ENCODE peak calls at places on chromosome 2, in seven cellular contexts. One of them, this sample, is unnamed.

GRCh38 chr2:47086571-47086970 is 68.5 kb downstream of the STPG4 start:
- DNase-seq in AG20443: no peak
- DNase-seq in amygdala: no peak
- DNase-seq in stimulated activated naive CD8-positive, alpha-beta T cell treated with anti-CD3 and anti-CD28 coated beads, Interleukin-15, amount 100 ng/mL, for 72 hours: no peak
- DNase-seq in GM12892: no peak
- DNase-seq in T-helper 2 cell treated with Interferon-gamma antibody and Interleukin-4, amounts not matched to agents 5 μg/mL and 100 μg/mL, for 36 hours: no peak
- DNase-seq in NCI-H2171 treated with DMSO at 0.1 percent for 48 hours: no peak
- DNase-seq in this sample: no peak

GRCh38 chr2:229090231-229090630 is 180.9 kb downstream of the PID1 start:
- DNase-seq in T-helper 2 cell treated with Interferon-gamma antibody and Interleukin-4, amounts not matched to agents 5 μg/mL and 100 μg/mL, for 36 hours: no peak
- DNase-seq in stimulated activated naive CD8-positive, alpha-beta T cell treated with anti-CD3 and anti-CD28 coated beads, Interleukin-15, amount 100 ng/mL, for 72 hours: no peak
- DNase-seq in amygdala: no peak
- DNase-seq in GM12892: no peak
- DNase-seq in AG20443: no peak
- DNase-seq in NCI-H2171 treated with DMSO at 0.1 percent for 48 hours: no peak
- DNase-seq in this sample: no peak

GRCh38 chr2:100294162-100294497 is 28.2 kb downstream of the LONRF2 start:
- DNase-seq in GM12892: no peak
- DNase-seq in AG20443: no peak
- DNase-seq in NCI-H2171 treated with DMSO at 0.1 percent for 48 hours: no peak
- DNase-seq in stimulated activated naive CD8-positive, alpha-beta T cell treated with anti-CD3 and anti-CD28 coated beads, Interleukin-15, amount 100 ng/mL, for 72 hours: no peak
- DNase-seq in T-helper 2 cell treated with Interferon-gamma antibody and Interleukin-4, amounts not matched to agents 5 μg/mL and 100 μg/mL, for 36 hours: no peak
- DNase-seq in amygdala: no peak
- DNase-seq in this sample: no peak

GRCh38 chr2:233354971-233355574 is 779 bp downstream of the DGKD start:
- DNase-seq in AG20443: peak; percentile 47
- DNase-seq in T-helper 2 cell treated with Interferon-gamma antibody and Interleukin-4, amounts not matched to agents 5 μg/mL and 100 μg/mL, for 36 hours: no peak
- DNase-seq in GM12892: no peak
- DNase-seq in stimulated activated naive CD8-positive, alpha-beta T cell treated with anti-CD3 and anti-CD28 coated beads, Interleukin-15, amount 100 ng/mL, for 72 hours: peak; percentile 33
- DNase-seq in amygdala: no peak
- DNase-seq in NCI-H2171 treated with DMSO at 0.1 percent for 48 hours: peak; percentile 77
- DNase-seq in this sample: no peak

GRCh38 chr2:237156131-237156856 is 70.6 kb downstream of the COPS8 start:
- DNase-seq in stimulated activated naive CD8-positive, alpha-beta T cell treated with anti-CD3 and anti-CD28 coated beads, Interleukin-15, amount 100 ng/mL, for 72 hours: peak; percentile 69
- DNase-seq in amygdala: no peak
- DNase-seq in GM12892: no peak
- DNase-seq in NCI-H2171 treated with DMSO at 0.1 percent for 48 hours: no peak
- DNase-seq in AG20443: peak; percentile 97
- DNase-seq in T-helper 2 cell treated with Interferon-gamma antibody and Interleukin-4, amounts not matched to agents 5 μg/mL and 100 μg/mL, for 36 hours: peak; percentile 70
- DNase-seq in this sample: no peak

GRCh38 chr2:121129692-121130091 is 155.3 kb downstream of the TFCP2L1 start:
- DNase-seq in NCI-H2171 treated with DMSO at 0.1 percent for 48 hours: no peak
- DNase-seq in amygdala: no peak
- DNase-seq in GM12892: no peak
- DNase-seq in AG20443: no peak
- DNase-seq in stimulated activated naive CD8-positive, alpha-beta T cell treated with anti-CD3 and anti-CD28 coated beads, Interleukin-15, amount 100 ng/mL, for 72 hours: no peak
- DNase-seq in T-helper 2 cell treated with Interferon-gamma antibody and Interleukin-4, amounts not matched to agents 5 μg/mL and 100 μg/mL, for 36 hours: no peak
- DNase-seq in this sample: no peak

GRCh38 chr2:190180313-190181065 is 118.0 kb upstream of the MSTN start:
- DNase-seq in T-helper 2 cell treated with Interferon-gamma antibody and Interleukin-4, amounts not matched to agents 5 μg/mL and 100 μg/mL, for 36 hours: peak; percentile 10
- DNase-seq in NCI-H2171 treated with DMSO at 0.1 percent for 48 hours: peak; percentile 35
- DNase-seq in amygdala: no peak
- DNase-seq in GM12892: peak; percentile 63
- DNase-seq in stimulated activated naive CD8-positive, alpha-beta T cell treated with anti-CD3 and anti-CD28 coated beads, Interleukin-15, amount 100 ng/mL, for 72 hours: peak; percentile 40
- DNase-seq in AG20443: peak; percentile 85
- DNase-seq in this sample: peak; percentile 7

GRCh38 chr2:68832161-68832869 is 38.9 kb downstream of the BMP10 start:
- DNase-seq in GM12892: no peak
- DNase-seq in AG20443: peak; percentile 61
- DNase-seq in NCI-H2171 treated with DMSO at 0.1 percent for 48 hours: no peak
- DNase-seq in stimulated activated naive CD8-positive, alpha-beta T cell treated with anti-CD3 and anti-CD28 coated beads, Interleukin-15, amount 100 ng/mL, for 72 hours: peak; percentile 66
- DNase-seq in T-helper 2 cell treated with Interferon-gamma antibody and Interleukin-4, amounts not matched to agents 5 μg/mL and 100 μg/mL, for 36 hours: peak; percentile 56
- DNase-seq in amygdala: peak; percentile 30
- DNase-seq in this sample: no peak

GRCh38 chr2:169131587-169132512 is 62.5 kb downstream of the DHRS9 start:
- DNase-seq in GM12892: no peak
- DNase-seq in stimulated activated naive CD8-positive, alpha-beta T cell treated with anti-CD3 and anti-CD28 coated beads, Interleukin-15, amount 100 ng/mL, for 72 hours: no peak
- DNase-seq in AG20443: peak; percentile 52
- DNase-seq in T-helper 2 cell treated with Interferon-gamma antibody and Interleukin-4, amounts not matched to agents 5 μg/mL and 100 μg/mL, for 36 hours: no peak
- DNase-seq in amygdala: peak; percentile 41
- DNase-seq in NCI-H2171 treated with DMSO at 0.1 percent for 48 hours: peak; percentile 60
- DNase-seq in this sample: peak; percentile 35

GRCh38 chr2:190804182-190804795 is 76.3 kb upstream of the GLS start:
- DNase-seq in GM12892: no peak
- DNase-seq in T-helper 2 cell treated with Interferon-gamma antibody and Interleukin-4, amounts not matched to agents 5 μg/mL and 100 μg/mL, for 36 hours: no peak
- DNase-seq in stimulated activated naive CD8-positive, alpha-beta T cell treated with anti-CD3 and anti-CD28 coated beads, Interleukin-15, amount 100 ng/mL, for 72 hours: no peak
- DNase-seq in NCI-H2171 treated with DMSO at 0.1 percent for 48 hours: peak; percentile 13
- DNase-seq in amygdala: peak; percentile 33
- DNase-seq in AG20443: peak; percentile 31
- DNase-seq in this sample: no peak

GRCh38 chr2:210224660-210225460 is at the start of gene ACADL:
- DNase-seq in T-helper 2 cell treated with Interferon-gamma antibody and Interleukin-4, amounts not matched to agents 5 μg/mL and 100 μg/mL, for 36 hours: peak; percentile 7
- DNase-seq in AG20443: peak; percentile 78
- DNase-seq in GM12892: peak; percentile 13
- DNase-seq in amygdala: no peak
- DNase-seq in stimulated activated naive CD8-positive, alpha-beta T cell treated with anti-CD3 and anti-CD28 coated beads, Interleukin-15, amount 100 ng/mL, for 72 hours: peak; percentile 15
- DNase-seq in NCI-H2171 treated with DMSO at 0.1 percent for 48 hours: no peak
- DNase-seq in this sample: no peak